ENCODE peak calls at places on chromosome 1, in eight cellular contexts. R is hepatocyte, O is fibroblast of lung, A is MM.1S, G is IMR-90, B is endothelial cell of umbilical vein, S is H1, P is neural progenitor cell. W is an unnamed sample.

GRCh38 chr1:114496091-114496490 is 14.9 kb downstream of the TRIM33 start:
- DNase-seq in G (no peak), B (peak; percentile 13), P (no peak), O (no peak), R (no peak), S (no peak), A (no peak), W (no peak)

GRCh38 chr1:6960291-6960758 is 175.1 kb downstream of the CAMTA1 start:
- DNase-seq in A (no peak), P (no peak), R (peak; percentile 38), S (no peak), B (peak; percentile 36), O (peak; percentile 63), G (peak; percentile 45), W (peak; percentile 96)

GRCh38 chr1:176119549-176119948 is 87.5 kb downstream of the COP1 start:
- DNase-seq in P (no peak), O (peak; percentile 3), A (no peak), B (peak; percentile 10), S (no peak), R (no peak), G (peak; percentile 30), W (peak; percentile 33)

GRCh38 chr1:109112056-109112651 is 1.8 kb upstream of the ELAPOR1 start:
- DNase-seq in G (peak; percentile 41), A (peak; percentile 17), O (peak; percentile 20), R (no peak), P (no peak), S (no peak), B (peak; percentile 22), W (peak; percentile 41)

GRCh38 chr1:227894831-227895451 is 52.8 kb downstream of the WNT9A start:
- DNase-seq in A (no peak), P (no peak), B (no peak), O (no peak), S (peak; percentile 33), G (no peak), R (no peak), W (no peak)

GRCh38 chr1:205442051-205442721 is 13.7 kb downstream of the BLACAT1 start:
- DNase-seq in S (no peak), R (no peak), B (no peak), G (no peak), A (no peak), O (no peak), P (peak; percentile 82), W (no peak)

GRCh38 chr1:238962941-238963340 is 423.4 kb upstream of the CHRM3 start:
- DNase-seq in P (no peak), A (no peak), B (no peak), O (peak; percentile 51), G (no peak), S (no peak), R (no peak), W (no peak)

GRCh38 chr1:25933479-25934365 is 27.5 kb upstream of the STMN1 start:
- DNase-seq in R (no peak), A (peak; percentile 14), P (no peak), S (no peak), B (no peak), G (no peak), O (no peak), W (no peak)

GRCh38 chr1:27726173-27726793 is 522 bp downstream of the FAM76A start:
- DNase-seq in A (peak; percentile 63), P (peak; percentile 86), O (peak; percentile 33), S (no peak), G (peak; percentile 20), R (peak; percentile 66), B (peak; percentile 60), W (peak; percentile 28)

GRCh38 chr1:145702826-145703225 is 4.3 kb downstream of the PDZK1 start:
- DNase-seq in B (no peak), R (no peak), O (no peak), S (no peak), G (no peak), A (no peak), P (no peak), W (no peak)

GRCh38 chr1:116092752-116093489 is 18.3 kb upstream of the MAB21L3 start:
- DNase-seq in O (no peak), P (no peak), G (no peak), R (no peak), B (no peak), S (no peak), A (no peak), W (peak; percentile 41)

GRCh38 chr1:84370831-84371394 is 27.4 kb upstream of the DNASE2B start:
- DNase-seq in A (no peak), S (no peak), B (no peak), G (peak; percentile 88), R (no peak), O (peak; percentile 86), P (no peak), W (peak; percentile 41)

GRCh38 chr1:245682638-245683376 is 528.0 kb downstream of the KIF26B start:
- DNase-seq in B (no peak), P (no peak), S (no peak), A (no peak), G (peak; percentile 32), R (no peak), O (no peak), W (no peak)

GRCh38 chr1:245684636-245685035 is 529.9 kb downstream of the KIF26B start:
- DNase-seq in B (no peak), A (no peak), G (no peak), O (no peak), P (no peak), S (no peak), R (no peak), W (no peak)

GRCh38 chr1:245685111-245685810 is 530.5 kb downstream of the KIF26B start:
- DNase-seq in B (no peak), R (no peak), A (no peak), S (no peak), G (no peak), P (no peak), O (no peak), W (no peak)

GRCh38 chr1:245684111-245684510 is 529.3 kb downstream of the KIF26B start:
- DNase-seq in P (no peak), S (no peak), R (no peak), A (no peak), O (no peak), G (no peak), B (no peak), W (no peak)

GRCh38 chr1:245683377-245683716 is 528.6 kb downstream of the KIF26B start:
- DNase-seq in R (no peak), O (no peak), S (no peak), A (no peak), G (no peak), B (no peak), P (no peak), W (no peak)
- H3K9me3 ChIP-seq in R (no peaks in the 10 kb centered on the region), O (no peaks in the 10 kb centered on the region), S (no peaks in the 10 kb centered on the region), A (no peaks in the 10 kb centered on the region), G (no peaks in the 10 kb centered on the region), B (no peaks in the 10 kb centered on the region), P (no peaks in the 10 kb centered on the region), W (no peaks in the 10 kb centered on the region)

GRCh38 chr1:55443175-55443933 is 228.2 kb upstream of the USP24 start:
- DNase-seq in P (no peak), R (peak; percentile 74), A (no peak), O (peak; percentile 98), G (peak; percentile 100), S (no peak), B (peak; percentile 37), W (peak; percentile 91)
- TF ChIP-seq CTCF in P (no peak), R (peak; percentile 15), A (no peak), O (no peak), G (no peak), S (no peak), B (no peak), W (peak; percentile 11)

DNA sequence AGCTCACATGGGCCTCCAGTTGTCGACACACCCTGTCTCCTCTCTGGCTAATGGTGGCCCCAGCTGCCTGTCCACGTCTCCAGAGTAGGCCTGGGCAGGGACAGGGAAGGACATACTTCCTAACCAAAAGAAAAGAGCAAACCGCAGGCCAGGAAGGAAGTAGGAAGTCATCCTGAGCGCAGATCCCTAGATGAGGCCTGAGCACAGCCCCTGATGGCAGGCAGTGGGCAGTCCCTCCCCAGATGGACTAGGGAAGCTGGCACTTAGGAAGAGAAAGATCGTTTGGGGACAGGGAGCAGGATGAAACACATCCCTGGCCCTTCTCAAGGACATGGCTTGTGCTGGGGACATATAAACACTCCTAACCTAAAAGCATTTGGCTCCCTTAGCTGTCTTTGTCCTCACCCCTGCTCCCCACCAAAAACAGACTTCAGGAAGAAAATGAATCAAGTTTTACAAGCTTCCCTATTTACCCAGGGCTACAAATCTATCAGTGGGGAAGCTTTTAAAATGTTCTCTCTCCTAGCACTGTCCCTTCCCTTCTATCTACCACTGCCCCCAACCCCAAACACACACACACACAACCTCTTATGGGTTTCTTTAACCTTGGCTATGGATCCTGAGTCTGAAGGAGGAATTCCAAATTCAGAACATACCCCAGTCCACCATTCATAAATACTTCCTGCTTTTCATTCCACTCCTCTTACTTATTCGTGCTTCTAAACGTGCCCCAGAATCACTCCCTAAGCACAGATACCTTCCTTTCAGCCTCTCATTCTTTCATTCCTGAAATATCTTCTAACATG is 21.1 kb downstream of the SSBP3 start:
- DNase-seq in R (no peak), O (peak; percentile 71), P (no peak), G (peak; percentile 53), S (no peak), A (no peak), B (peak; percentile 28), W (no peak)
- H4K20me1 ChIP-seq in R (peaks cover 67% of the 10 kb centered on the region), O (no peaks in the 10 kb centered on the region), P (peaks cover 96% of the 10 kb centered on the region), G (peaks cover 42% of the 10 kb centered on the region), S (peaks cover 23% of the 10 kb centered on the region), A (no peaks in the 10 kb centered on the region), B (no peaks in the 10 kb centered on the region), W (no peaks in the 10 kb centered on the region)

GRCh38 chr1:187952446-187952845 is 1123.7 kb downstream of the PLA2G4A start:
- DNase-seq in A (no peak), O (no peak), G (no peak), S (no peak), R (no peak), B (no peak), P (no peak), W (no peak)

GRCh38 chr1:187951817-187952216 is 1123.1 kb downstream of the PLA2G4A start:
- DNase-seq in G (no peak), P (no peak), B (no peak), R (no peak), A (no peak), S (no peak), O (no peak), W (no peak)

GRCh38 chr1:187947359-187947758 is 1118.6 kb downstream of the PLA2G4A start:
- DNase-seq in S (no peak), G (no peak), P (no peak), A (no peak), B (no peak), O (no peak), R (no peak), W (no peak)

GRCh38 chr1:187949567-187949966 is 1120.8 kb downstream of the PLA2G4A start:
- DNase-seq in P (no peak), G (no peak), R (no peak), A (no peak), O (no peak), S (no peak), B (no peak), W (no peak)

DNA sequence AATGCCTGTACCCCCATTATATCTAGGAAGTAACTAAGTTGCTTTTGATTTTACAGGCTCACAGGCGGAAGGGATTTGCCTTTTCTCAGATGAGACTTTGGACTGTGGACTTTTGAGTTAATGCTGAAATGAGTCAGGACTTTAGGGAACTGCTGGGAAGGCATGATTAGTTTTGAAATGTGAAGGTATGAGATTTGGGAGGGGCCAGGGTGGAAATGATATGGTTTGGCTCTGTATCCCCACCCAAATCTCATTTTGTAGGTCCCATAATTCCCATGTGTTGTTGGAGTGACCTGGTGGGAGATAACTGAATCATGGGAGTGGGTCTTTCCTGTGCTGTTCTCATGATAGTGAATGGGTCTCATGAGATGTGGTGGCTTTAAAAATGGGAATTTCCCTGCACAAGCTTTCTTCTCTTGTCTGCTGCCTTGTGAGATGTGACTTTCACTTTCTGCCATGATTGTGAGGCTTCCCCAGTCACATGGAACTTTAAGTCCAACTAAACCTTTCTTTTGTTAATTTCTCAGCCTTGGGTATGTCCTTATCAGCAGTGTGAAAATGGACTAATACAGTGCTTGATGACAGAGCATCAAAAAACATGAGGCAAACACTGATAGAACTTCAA is 1119.5 kb downstream of the PLA2G4A start:
- DNase-seq in R (peak; percentile 14), O (no peak), S (no peak), G (no peak), P (no peak), B (no peak), A (peak; percentile 21), W (no peak)
- H3K9me3 ChIP-seq in R (no peaks in the 10 kb centered on the region), O (no peaks in the 10 kb centered on the region), S (peaks cover 11% of the 10 kb centered on the region), G (peaks cover 3% of the 10 kb centered on the region), P (peaks cover 11% of the 10 kb centered on the region), B (peaks cover 3% of the 10 kb centered on the region), A (no peaks in the 10 kb centered on the region), W (no peaks in the 10 kb centered on the region)

W was measured in PC-3.